ENCODE peak calls at places on chromosomes 7 and 10, in five cellular contexts. One of them, this sample, is unnamed.

GRCh38 chr7:19920200-19920599 is 146.8 kb upstream of the TMEM196 start:
- DNase-seq in activated CD4-positive, alpha-beta T cell treated with anti-CD3 and anti-CD28 coated beads for 4 hours: no peak
- DNase-seq in C1 segment of cervical spinal cord: no peak
- DNase-seq in DMS153: no peak
- DNase-seq in HFF-Myc: no peak
- DNase-seq in this sample: no peak

GRCh38 chr10:88039496-88040200 is 176.2 kb downstream of the PTEN start:
- DNase-seq in activated CD4-positive, alpha-beta T cell treated with anti-CD3 and anti-CD28 coated beads for 4 hours: no peak
- DNase-seq in HFF-Myc: no peak
- DNase-seq in C1 segment of cervical spinal cord: no peak
- DNase-seq in DMS153: no peak
- DNase-seq in this sample: no peak

GRCh38 chr7:149422065-149422913 is 38.6 kb downstream of the ZNF777 start:
- DNase-seq in DMS153: peak
- DNase-seq in activated CD4-positive, alpha-beta T cell treated with anti-CD3 and anti-CD28 coated beads for 4 hours: peak
- DNase-seq in HFF-Myc: peak
- DNase-seq in C1 segment of cervical spinal cord: no peak
- DNase-seq in this sample: peak

GRCh38 chr7:90657481-90657880 is 61.4 kb downstream of the CDK14 start:
- DNase-seq in HFF-Myc: no peak
- DNase-seq in activated CD4-positive, alpha-beta T cell treated with anti-CD3 and anti-CD28 coated beads for 4 hours: no peak
- DNase-seq in DMS153: no peak
- DNase-seq in C1 segment of cervical spinal cord: no peak
- DNase-seq in this sample: no peak

GRCh38 chr7:114959931-114960330 is 38.0 kb downstream of the MDFIC start:
- DNase-seq in C1 segment of cervical spinal cord: no peak
- DNase-seq in DMS153: no peak
- DNase-seq in HFF-Myc: no peak
- DNase-seq in activated CD4-positive, alpha-beta T cell treated with anti-CD3 and anti-CD28 coated beads for 4 hours: no peak
- DNase-seq in this sample: no peak

GRCh38 chr7:92967238-92967637 is 130.9 kb upstream of the CDK6 start:
- DNase-seq in activated CD4-positive, alpha-beta T cell treated with anti-CD3 and anti-CD28 coated beads for 4 hours: no peak
- DNase-seq in HFF-Myc: no peak
- DNase-seq in DMS153: no peak
- DNase-seq in C1 segment of cervical spinal cord: no peak
- DNase-seq in this sample: no peak

GRCh38 chr10:37752309-37752875 is 105.0 kb downstream of the ZNF248 start:
- DNase-seq in DMS153: no peak
- DNase-seq in activated CD4-positive, alpha-beta T cell treated with anti-CD3 and anti-CD28 coated beads for 4 hours: no peak
- DNase-seq in HFF-Myc: no peak
- DNase-seq in C1 segment of cervical spinal cord: no peak
- DNase-seq in this sample: no peak

GRCh38 chr7:100465702-100466311 is 1.7 kb upstream of the SPACDR start:
- DNase-seq in DMS153: peak
- DNase-seq in HFF-Myc: no peak
- DNase-seq in C1 segment of cervical spinal cord: peak
- DNase-seq in activated CD4-positive, alpha-beta T cell treated with anti-CD3 and anti-CD28 coated beads for 4 hours: no peak
- DNase-seq in this sample: no peak

GRCh38 chr10:88064608-88065383 is 201.4 kb downstream of the PTEN start:
- DNase-seq in activated CD4-positive, alpha-beta T cell treated with anti-CD3 and anti-CD28 coated beads for 4 hours: no peak
- DNase-seq in DMS153: no peak
- DNase-seq in HFF-Myc: peak
- DNase-seq in C1 segment of cervical spinal cord: no peak
- DNase-seq in this sample: peak

GRCh38 chr10:73628405-73628804 is 12.9 kb downstream of the MYOZ1 start:
- DNase-seq in DMS153: no peak
- DNase-seq in C1 segment of cervical spinal cord: no peak
- DNase-seq in HFF-Myc: no peak
- DNase-seq in activated CD4-positive, alpha-beta T cell treated with anti-CD3 and anti-CD28 coated beads for 4 hours: no peak
- DNase-seq in this sample: no peak

GRCh38 chr7:127123220-127123619 is 129.5 kb downstream of the GRM8 start:
- DNase-seq in activated CD4-positive, alpha-beta T cell treated with anti-CD3 and anti-CD28 coated beads for 4 hours: no peak
- DNase-seq in HFF-Myc: no peak
- DNase-seq in C1 segment of cervical spinal cord: no peak
- DNase-seq in DMS153: no peak
- DNase-seq in this sample: no peak

GRCh38 chr10:7407368-7408002 is 3.3 kb downstream of the SFMBT2 start:
- DNase-seq in C1 segment of cervical spinal cord: no peak
- DNase-seq in activated CD4-positive, alpha-beta T cell treated with anti-CD3 and anti-CD28 coated beads for 4 hours: no peak
- DNase-seq in HFF-Myc: no peak
- DNase-seq in DMS153: no peak
- DNase-seq in this sample: no peak

GRCh38 chr10:80158598-80159127 is 26.1 kb downstream of the PLAC9 start:
- DNase-seq in HFF-Myc: peak
- DNase-seq in DMS153: peak
- DNase-seq in activated CD4-positive, alpha-beta T cell treated with anti-CD3 and anti-CD28 coated beads for 4 hours: no peak
- DNase-seq in C1 segment of cervical spinal cord: no peak
- DNase-seq in this sample: peak

GRCh38 chr10:78058562-78058961 is 24.9 kb downstream of the RPS24 start:
- DNase-seq in C1 segment of cervical spinal cord: no peak
- DNase-seq in activated CD4-positive, alpha-beta T cell treated with anti-CD3 and anti-CD28 coated beads for 4 hours: no peak
- DNase-seq in DMS153: no peak
- DNase-seq in HFF-Myc: no peak
- DNase-seq in this sample: no peak

GRCh38 chr7:47193003-47193402 is 388.9 kb downstream of the TNS3 start:
- DNase-seq in DMS153: no peak
- DNase-seq in activated CD4-positive, alpha-beta T cell treated with anti-CD3 and anti-CD28 coated beads for 4 hours: no peak
- DNase-seq in C1 segment of cervical spinal cord: no peak
- DNase-seq in HFF-Myc: no peak
- DNase-seq in this sample: no peak

GRCh38 chr10:59387951-59388431 is 25.6 kb upstream of the FAM13C start:
- DNase-seq in HFF-Myc: peak
- DNase-seq in activated CD4-positive, alpha-beta T cell treated with anti-CD3 and anti-CD28 coated beads for 4 hours: no peak
- DNase-seq in C1 segment of cervical spinal cord: no peak
- DNase-seq in DMS153: no peak
- DNase-seq in this sample: peak

GRCh38 chr10:42979181-42979580 is 97.7 kb upstream of the RET start:
- DNase-seq in activated CD4-positive, alpha-beta T cell treated with anti-CD3 and anti-CD28 coated beads for 4 hours: no peak
- DNase-seq in C1 segment of cervical spinal cord: no peak
- DNase-seq in DMS153: no peak
- DNase-seq in HFF-Myc: no peak
- DNase-seq in this sample: no peak

GRCh38 chr10:52621635-52622079 is 150.9 kb downstream of the MBL2 start:
- DNase-seq in DMS153: no peak
- DNase-seq in activated CD4-positive, alpha-beta T cell treated with anti-CD3 and anti-CD28 coated beads for 4 hours: no peak
- DNase-seq in C1 segment of cervical spinal cord: no peak
- DNase-seq in HFF-Myc: peak
- DNase-seq in this sample: no peak